ENCODE peak calls at places on chromosome 19, in six cellular contexts. U, C, W, K, O and Z are unnamed samples.
A peak's percentile ranks its signal among the peaks of the same experiment; 100 is the strongest.

GRCh38 chr19:3137139-3137538 is 1.3 kb downstream of the GNA15 start:
- DNase-seq in U (no peak), C (no peak), W (no peak), K (no peak), O (no peak), Z (no peak)

GRCh38 chr19:5718032-5718578 is 1.8 kb downstream of the LONP1 start:
- DNase-seq in U (no peak), C (no peak), W (no peak), K (no peak), O (no peak), Z (no peak)

GRCh38 chr19:44846455-44847143 is 502 bp downstream of the NECTIN2 start:
- DNase-seq in U (no peak), C (no peak), W (no peak), K (peak; percentile 16), O (no peak), Z (no peak)

GRCh38 chr19:5232798-5233505 is 107.7 kb downstream of the PTPRS start:
- DNase-seq in U (no peak), C (no peak), W (no peak), K (no peak), O (no peak), Z (no peak)

GRCh38 chr19:12757544-12758274 is 6.1 kb downstream of the BEST2 start:
- DNase-seq in U (peak; percentile 12), C (peak; percentile 66), W (no peak), K (peak; percentile 85), O (peak; percentile 74), Z (peak; percentile 88)

GRCh38 chr19:42942187-42942789 is 5.3 kb upstream of the PSG7 start:
- DNase-seq in U (no peak), C (peak; percentile 1), W (no peak), K (no peak), O (peak; percentile 6), Z (no peak)

GRCh38 chr19:10544753-10545251 is 1.1 kb downstream of the ATG4D start:
- DNase-seq in U (no peak), C (no peak), W (no peak), K (no peak), O (no peak), Z (peak; percentile 36)

GRCh38 chr19:19138110-19138981 is at the start of gene TMEM161A:
- DNase-seq in U (peak; percentile 76), C (peak; percentile 97), W (peak; percentile 97), K (peak; percentile 100), O (peak; percentile 100), Z (peak; percentile 99)

GRCh38 chr19:14460935-14461334 is 14.2 kb downstream of the PTGER1 start:
- DNase-seq in U (no peak), C (no peak), W (no peak), K (no peak), O (no peak), Z (no peak)

GRCh38 chr19:50728084-50728737 is 5.0 kb downstream of the CLEC11A start:
- DNase-seq in U (peak; percentile 14), C (no peak), W (no peak), K (peak; percentile 33), O (no peak), Z (peak; percentile 69)

GRCh38 chr19:21256722-21257121 is 72.5 kb downstream of the ZNF708 start:
- DNase-seq in U (no peak), C (no peak), W (no peak), K (no peak), O (no peak), Z (no peak)

GRCh38 chr19:40416918-40417713 is 3.9 kb upstream of the PRX start:
- DNase-seq in U (no peak), C (no peak), W (no peak), K (peak; percentile 33), O (peak; percentile 90), Z (peak; percentile 40)

GRCh38 chr19:1986357-1987162 is 29.0 kb downstream of the BTBD2 start:
- DNase-seq in U (no peak), C (no peak), W (no peak), K (no peak), O (no peak), Z (no peak)

GRCh38 chr19:46431824-46432223 is 3.1 kb upstream of the PNMA8C start:
- DNase-seq in U (no peak), C (no peak), W (no peak), K (no peak), O (peak; percentile 7), Z (no peak)

GRCh38 chr19:9702186-9702585 is 27.3 kb upstream of the ZNF562 start:
- DNase-seq in U (no peak), C (no peak), W (no peak), K (no peak), O (no peak), Z (no peak)

GRCh38 chr19:54399189-54399588 is 16.1 kb upstream of the TTYH1 start:
- DNase-seq in U (no peak), C (peak; percentile 6), W (no peak), K (no peak), O (no peak), Z (no peak)

GRCh38 chr19:55206664-55207500 is 2.4 kb downstream of the PTPRH start:
- DNase-seq in U (peak; percentile 14), C (peak; percentile 91), W (peak; percentile 54), K (peak; percentile 62), O (no peak), Z (no peak)

GRCh38 chr19:45575216-45575615 is 9.4 kb downstream of the OPA3 start:
- DNase-seq in U (no peak), C (no peak), W (no peak), K (peak; percentile 62), O (peak; percentile 72), Z (peak; percentile 72)

GRCh38 chr19:55488986-55489710 is 912 bp downstream of the SSC5D start:
- DNase-seq in U (no peak), C (no peak), W (no peak), K (no peak), O (no peak), Z (no peak)

GRCh38 chr19:15264061-15264932 is 32.0 kb upstream of the EPHX3 start:
- DNase-seq in U (peak; percentile 45), C (no peak), W (no peak), K (peak; percentile 71), O (peak; percentile 70), Z (peak; percentile 80)

GRCh38 chr19:29544656-29545360 is 19.0 kb downstream of the VSTM2B start:
- DNase-seq in U (no peak), C (no peak), W (no peak), K (no peak), O (no peak), Z (no peak)

GRCh38 chr19:31351212-31352193 is 2.3 kb upstream of the TSHZ3 start:
- DNase-seq in U (no peak), C (no peak), W (no peak), K (no peak), O (no peak), Z (no peak)

GRCh38 chr19:3154957-3155736 is 19.3 kb downstream of the GNA15 start:
- DNase-seq in U (no peak), C (peak; percentile 30), W (peak; percentile 98), K (peak; percentile 86), O (peak; percentile 96), Z (peak; percentile 85)

GRCh38 chr19:17340871-17341357 is 3.6 kb downstream of the GTPBP3 start:
- DNase-seq in U (no peak), C (no peak), W (no peak), K (no peak), O (no peak), Z (no peak)

GRCh38 chr19:12847159-12848139 is 9.1 kb downstream of the MAST1 start:
- DNase-seq in U (peak; percentile 55), C (peak; percentile 82), W (no peak), K (peak; percentile 93), O (peak; percentile 82), Z (peak; percentile 93)

GRCh38 chr19:49145485-49146407 is 9.4 kb downstream of the HRC start:
- DNase-seq in U (peak; percentile 48), C (peak; percentile 33), W (no peak), K (peak; percentile 86), O (peak; percentile 71), Z (peak; percentile 86)

GRCh38 chr19:35144600-35145436 is 1.8 kb downstream of the FXYD7 start:
- DNase-seq in U (no peak), C (peak; percentile 88), W (no peak), K (no peak), O (peak; percentile 36), Z (no peak)

GRCh38 chr19:41376998-41377365 is 649 bp downstream of the TMEM91 start:
- DNase-seq in U (no peak), C (no peak), W (no peak), K (no peak), O (no peak), Z (no peak)

GRCh38 chr19:19271828-19272599 is 1.1 kb downstream of the TM6SF2 start:
- DNase-seq in U (no peak), C (no peak), W (no peak), K (no peak), O (no peak), Z (peak; percentile 24)

GRCh38 chr19:38726761-38727301 is 17.4 kb downstream of the CAPN12 start:
- DNase-seq in U (no peak), C (no peak), W (no peak), K (no peak), O (no peak), Z (no peak)

GRCh38 chr19:56637976-56638555 is 4.9 kb upstream of the SMIM17 start:
- DNase-seq in U (peak; percentile 12), C (peak; percentile 5), W (peak; percentile 4), K (peak; percentile 33), O (peak; percentile 30), Z (peak; percentile 62)